ENCODE peak calls at places on chromosomes 3 and 15, in four cellular contexts. B is fibroblast of pulmonary artery, N is BE2C, W is BJ. Q is an unnamed sample.

GRCh38 chr15:50145451-50145872 is 26.4 kb upstream of the ATP8B4 start:
- DNase-seq in N (peak; percentile 28), B (peak; percentile 92), W (no peak), Q (peak; percentile 87)

GRCh38 chr3:71035314-71035713 is 548.2 kb downstream of the FOXP1 start:
- DNase-seq in N (no peak), W (no peak), B (peak; percentile 78), Q (peak; percentile 83)

GRCh38 chr15:90641581-90642463 is 75.3 kb upstream of the BLM start:
- DNase-seq in B (no peak), N (no peak), W (no peak), Q (no peak)

GRCh38 chr3:129890125-129890524 is 3.4 kb downstream of the TMCC1 start:
- DNase-seq in B (no peak), W (no peak), N (no peak), Q (no peak)

GRCh38 chr3:182964179-182964578 is 16.2 kb downstream of the DCUN1D1 start:
- DNase-seq in B (no peak), W (no peak), N (no peak), Q (no peak)

GRCh38 chr3:186955898-186956696 is 25.8 kb downstream of the ST6GAL1 start:
- DNase-seq in B (no peak), W (no peak), N (no peak), Q (no peak)

GRCh38 chr3:5585085-5585484 is 397.6 kb downstream of the EDEM1 start:
- DNase-seq in B (no peak), N (no peak), W (no peak), Q (no peak)

GRCh38 chr3:38960953-38961622 is 90.7 kb downstream of the SCN11A start:
- DNase-seq in N (peak; percentile 20), W (peak; percentile 6), B (peak; percentile 58), Q (peak; percentile 50)

GRCh38 chr15:63104727-63105126 is 16.9 kb upstream of the LACTB start:
- DNase-seq in N (no peak), W (no peak), B (peak; percentile 66), Q (peak; percentile 83)

GRCh38 chr15:74786659-74787165 is 4.8 kb downstream of the CSK start:
- DNase-seq in B (no peak), N (no peak), W (no peak), Q (no peak)

GRCh38 chr3:120983841-120984240 is 75.8 kb downstream of the STXBP5L start:
- DNase-seq in N (no peak), B (peak; percentile 19), W (no peak), Q (no peak)

GRCh38 chr3:131033480-131034080 is 6.9 kb downstream of the NEK11 start:
- DNase-seq in N (peak; percentile 25), B (peak; percentile 75), W (no peak), Q (peak; percentile 61)

GRCh38 chr3:50639055-50639494 is 22.1 kb downstream of the MAPKAPK3 start:
- DNase-seq in N (no peak), W (no peak), B (peak; percentile 14), Q (no peak)

GRCh38 chr3:165192610-165193192 is 3.5 kb downstream of the SLITRK3 start:
- DNase-seq in N (no peak), W (no peak), B (no peak), Q (no peak)

GRCh38 chr15:93072011-93072410 is 17.0 kb downstream of the RGMA start:
- DNase-seq in W (no peak), B (peak; percentile 62), N (no peak), Q (peak; percentile 30)

GRCh38 chr15:66849393-66849745 is 147.3 kb downstream of the SMAD6 start:
- DNase-seq in B (no peak), W (no peak), N (no peak), Q (no peak)

GRCh38 chr3:71602256-71602655 is 18.7 kb upstream of the FOXP1 start:
- DNase-seq in W (no peak), B (no peak), N (no peak), Q (no peak)

GRCh38 chr3:40718209-40718608 is 193.4 kb downstream of the ZNF621 start:
- DNase-seq in W (no peak), B (no peak), N (no peak), Q (no peak)

GRCh38 chr15:90213123-90213817 is 12.1 kb downstream of the SEMA4B start:
- DNase-seq in W (no peak), B (no peak), N (peak; percentile 85), Q (no peak)

GRCh38 chr3:14764331-14765064 is 54.3 kb upstream of the FGD5 start:
- DNase-seq in B (no peak), N (no peak), W (no peak), Q (no peak)

GRCh38 chr15:64014995-64015394 is 31.3 kb downstream of the DAPK2 start:
- DNase-seq in N (no peak), B (no peak), W (no peak), Q (no peak)

GRCh38 chr15:49215768-49216739 is 46.0 kb downstream of the GALK2 start:
- DNase-seq in N (peak; percentile 73), B (no peak), W (no peak), Q (no peak)

GRCh38 chr3:183018416-183019192 is 38.3 kb upstream of the DCUN1D1 start:
- DNase-seq in B (no peak), N (no peak), W (no peak), Q (no peak)

GRCh38 chr15:73002509-73002908 is 49.8 kb upstream of the NEO1 start:
- DNase-seq in N (no peak), W (peak; percentile 46), B (no peak), Q (peak; percentile 13)

GRCh38 chr3:43198791-43199644 is 87.3 kb upstream of the SNRK start:
- DNase-seq in W (no peak), B (peak; percentile 28), N (no peak), Q (peak; percentile 52)

GRCh38 chr15:38050529-38050928 is 116.1 kb downstream of the TMCO5A start:
- DNase-seq in N (no peak), B (peak; percentile 82), W (no peak), Q (peak; percentile 75)

GRCh38 chr3:189947948-189948723 is 172.6 kb downstream of the P3H2 start:
- DNase-seq in B (peak; percentile 54), W (no peak), N (no peak), Q (peak; percentile 37)

GRCh38 chr3:13484861-13485590 is 4.9 kb downstream of the HDAC11 start:
- DNase-seq in B (peak; percentile 64), W (no peak), N (peak; percentile 71), Q (peak; percentile 64)

GRCh38 chr3:35638640-35639250 is 580 bp upstream of the ARPP21 start:
- DNase-seq in N (peak; percentile 4), W (no peak), B (no peak), Q (no peak)
- H3K4me3 ChIP-seq in N (no peak overlapping the region), W (no peak overlapping the region), B (peak overlapping the region; percentile 53), Q (no peak overlapping the region)

DNA sequence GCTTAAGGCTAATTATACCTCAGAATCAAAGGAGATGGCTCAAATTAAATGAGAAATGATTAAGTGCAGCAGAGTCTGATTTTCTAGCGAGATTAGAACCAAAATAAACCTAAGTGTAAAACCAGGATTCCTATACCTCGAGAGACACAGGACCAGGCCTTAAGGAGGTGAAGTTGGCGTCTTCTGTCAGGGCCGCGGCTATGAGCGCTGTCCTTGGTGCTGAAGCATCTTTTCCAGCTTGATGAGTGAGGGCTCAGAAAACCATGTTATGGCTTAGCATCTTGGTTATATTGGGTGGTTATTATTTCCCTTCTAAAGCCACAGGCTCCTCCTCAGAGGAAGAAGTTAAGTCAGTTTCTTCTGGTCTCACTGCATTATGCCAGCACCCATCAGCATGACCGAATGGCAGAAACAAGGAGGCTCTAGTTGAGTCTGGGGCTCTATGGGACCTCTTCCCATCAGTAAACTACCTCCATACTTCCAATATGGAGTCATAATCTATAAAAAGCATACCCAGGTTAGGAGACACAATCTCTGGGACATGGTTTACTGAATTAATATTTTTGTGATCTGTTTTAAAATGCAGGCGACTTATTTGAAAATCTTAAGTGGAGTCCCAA is 120.1 kb upstream of the NMNAT3 start:
- DNase-seq in B (peak; percentile 43), W (no peak), N (no peak), Q (peak; percentile 57)
- TF ChIP-seq CTCF in B (no peak), W (no peak), N (no peak), Q (no peak)

GRCh38 chr3:69536306-69537020 is 150.6 kb upstream of the FRMD4B start:
- DNase-seq in W (no peak), B (no peak), N (no peak), Q (no peak)

GRCh38 chr3:69543080-69543429 is 157.2 kb upstream of the FRMD4B start:
- DNase-seq in W (no peak), N (no peak), B (no peak), Q (no peak)

GRCh38 chr3:69542265-69543079 is 156.6 kb upstream of the FRMD4B start:
- DNase-seq in W (no peak), B (no peak), N (peak; percentile 81), Q (no peak)

GRCh38 chr3:69541823-69542264 is 156.0 kb upstream of the FRMD4B start:
- DNase-seq in W (no peak), B (no peak), N (peak; percentile 57), Q (peak; percentile 3)

GRCh38 chr3:69541059-69541471 is 155.2 kb upstream of the FRMD4B start:
- DNase-seq in W (no peak), B (no peak), N (peak; percentile 24), Q (no peak)
- H3K4me3 ChIP-seq in W (no peak overlapping the region), B (no peak overlapping the region), N (peak overlapping the region; percentile 72), Q (no peak overlapping the region)

GRCh38 chr3:59308684-59309083 is 258.9 kb upstream of the CFAP20DC start:
- DNase-seq in B (no peak), N (no peak), W (no peak), Q (no peak)

GRCh38 chr3:59317386-59317785 is 267.6 kb upstream of the CFAP20DC start:
- DNase-seq in N (no peak), W (no peak), B (no peak), Q (no peak)

GRCh38 chr3:59308001-59308400 is 258.2 kb upstream of the CFAP20DC start:
- DNase-seq in B (no peak), W (no peak), N (no peak), Q (no peak)

GRCh38 chr3:59310736-59311135 is 260.9 kb upstream of the CFAP20DC start:
- DNase-seq in B (no peak), N (no peak), W (no peak), Q (no peak)

DNA sequence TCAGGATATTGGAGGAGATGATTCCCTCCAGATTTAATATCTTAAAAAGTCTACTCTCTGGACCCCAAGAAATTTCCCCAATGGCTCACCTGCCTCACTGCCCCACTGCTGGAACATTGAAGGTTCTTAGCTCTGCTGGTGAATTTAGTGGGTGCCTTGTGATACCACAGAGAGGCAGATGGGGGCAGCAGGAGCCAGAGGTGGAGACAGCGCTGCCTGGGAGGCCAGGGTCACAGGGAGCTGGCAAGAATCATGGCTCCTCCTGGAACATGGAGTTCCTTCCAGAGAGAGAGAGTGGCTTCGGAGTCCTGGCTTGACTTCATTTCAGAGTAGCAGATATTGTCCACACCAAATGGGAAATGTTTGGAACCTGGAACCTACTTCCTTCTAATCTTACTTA is 263.5 kb upstream of the CFAP20DC start:
- DNase-seq in W (no peak), B (peak; percentile 34), N (peak; percentile 56), Q (peak; percentile 20)
- TF ChIP-seq CTCF in W (peak; percentile 70), B (peak; percentile 42), N (peak; percentile 70), Q (peak; percentile 59)